ENCODE peak calls at places on chromosomes 16 and 17, in five cellular contexts. Q, G, O, L and E are unnamed samples. For H3K4me1, the result is how much of the 10 kb centered on the place peaks cover.

GRCh38 chr17:43880420-43880991 is 26.8 kb downstream of the MPP2 start:
- DNase-seq in Q (no peak), G (peak), O (no peak), L (peak), E (peak)

GRCh38 chr17:61635913-61636432 is 45.0 kb upstream of the NACA2 start:
- DNase-seq in Q (peak), G (peak), O (no peak), L (peak), E (peak)

GRCh38 chr16:20868890-20869289 is 31.3 kb downstream of the DCUN1D3 start:
- DNase-seq in Q (no peak), G (peak), O (peak), L (peak), E (no peak)

GRCh38 chr16:85632709-85633437 is 19.8 kb downstream of the GSE1 start:
- DNase-seq in Q (no peak), G (no peak), O (no peak), L (no peak), E (no peak)

GRCh38 chr16:86343733-86344585 is 166.4 kb upstream of the FOXF1 start:
- DNase-seq in Q (no peak), G (no peak), O (no peak), L (no peak), E (no peak)

GRCh38 chr17:282000-282911 is 70.4 kb downstream of the RPH3AL start:
- DNase-seq in Q (no peak), G (no peak), O (no peak), L (no peak), E (no peak)

GRCh38 chr16:27237229-27238015 is 31.1 kb downstream of the NSMCE1 start:
- DNase-seq in Q (peak), G (peak), O (no peak), L (peak), E (no peak)

GRCh38 chr16:68972720-68973119 is 129.4 kb downstream of the TANGO6 start:
- DNase-seq in Q (no peak), G (peak), O (peak), L (no peak), E (no peak)

GRCh38 chr17:73667184-73667959 is 23.1 kb upstream of the SDK2 start:
- DNase-seq in Q (no peak), G (no peak), O (no peak), L (no peak), E (no peak)

GRCh38 chr17:47076171-47076570 is 97.1 kb upstream of the RPRML start:
- DNase-seq in Q (no peak), G (no peak), O (no peak), L (no peak), E (no peak)

GRCh38 chr16:84593825-84594724 is 23.8 kb downstream of the COTL1 start:
- DNase-seq in Q (peak), G (no peak), O (no peak), L (peak), E (peak)

GRCh38 chr16:59690216-59690615 is 956.1 kb upstream of the GOT2 start:
- DNase-seq in Q (no peak), G (no peak), O (no peak), L (no peak), E (no peak)

GRCh38 chr17:7220593-7221280 is 999 bp downstream of the ACADVL start:
- DNase-seq in Q (peak), G (peak), O (no peak), L (peak), E (peak)

GRCh38 chr17:32483451-32484019 is 3.3 kb upstream of the CDK5R1 start:
- DNase-seq in Q (no peak), G (peak), O (peak), L (peak), E (no peak)

GRCh38 chr17:51365090-51365489 is 104.7 kb downstream of the UTP18 start:
- DNase-seq in Q (no peak), G (no peak), O (no peak), L (no peak), E (peak)

GRCh38 chr17:74446551-74447500 is 14.9 kb downstream of the GPRC5C start:
- DNase-seq in Q (no peak), G (no peak), O (peak), L (peak), E (no peak)

GRCh38 chr16:9666834-9667480 is 515.3 kb downstream of the GRIN2A start:
- DNase-seq in Q (no peak), G (no peak), O (no peak), L (no peak), E (no peak)

GRCh38 chr17:75570034-75570676 is 17.4 kb upstream of the MYO15B start:
- DNase-seq in Q (no peak), G (no peak), O (no peak), L (no peak), E (no peak)

GRCh38 chr17:40452074-40452787 is 9.0 kb downstream of the IGFBP4 start:
- DNase-seq in Q (no peak), G (no peak), O (peak), L (no peak), E (no peak)

GRCh38 chr16:54651851-54652770 is 278.6 kb upstream of the IRX5 start:
- DNase-seq in Q (no peak), G (peak), O (no peak), L (no peak), E (no peak)

GRCh38 chr17:81578038-81578441 is 25.9 kb upstream of the FAAP100 start:
- DNase-seq in Q (no peak), G (no peak), O (no peak), L (no peak), E (no peak)

GRCh38 chr17:80485846-80486245 is 9.4 kb upstream of the NPTX1 start:
- DNase-seq in Q (no peak), G (no peak), O (no peak), L (no peak), E (no peak)

GRCh38 chr17:45145035-45145389 is 3.3 kb upstream of the HEXIM1 start:
- DNase-seq in Q (no peak), G (no peak), O (no peak), L (no peak), E (no peak)

GRCh38 chr17:16853661-16854320 is 118.1 kb downstream of the TNFRSF13B start:
- DNase-seq in Q (no peak), G (no peak), O (no peak), L (no peak), E (no peak)

GRCh38 chr17:41652461-41652960 is 28.1 kb upstream of the KRT17 start:
- DNase-seq in Q (no peak), G (no peak), O (no peak), L (no peak), E (no peak)

GRCh38 chr17:78294776-78295175 is 63.3 kb downstream of the TMEM235 start:
- DNase-seq in Q (no peak), G (no peak), O (no peak), L (no peak), E (no peak)

GRCh38 chr17:74280093-74280513 is 6.1 kb downstream of the DNAI2 start:
- DNase-seq in Q (peak), G (no peak), O (no peak), L (no peak), E (peak)

GRCh38 chr17:10557422-10557821 is 8.0 kb upstream of the MYH2 start:
- DNase-seq in Q (no peak), G (no peak), O (peak), L (no peak), E (no peak)

GRCh38 chr17:79831367-79832210 is 7.7 kb downstream of the CBX4 start:
- DNase-seq in Q (no peak), G (peak), O (peak), L (peak), E (no peak)

GRCh38 chr16:84795338-84796053 is 24.3 kb upstream of the CRISPLD2 start:
- DNase-seq in Q (no peak), G (no peak), O (peak), L (peak), E (no peak)

DNA sequence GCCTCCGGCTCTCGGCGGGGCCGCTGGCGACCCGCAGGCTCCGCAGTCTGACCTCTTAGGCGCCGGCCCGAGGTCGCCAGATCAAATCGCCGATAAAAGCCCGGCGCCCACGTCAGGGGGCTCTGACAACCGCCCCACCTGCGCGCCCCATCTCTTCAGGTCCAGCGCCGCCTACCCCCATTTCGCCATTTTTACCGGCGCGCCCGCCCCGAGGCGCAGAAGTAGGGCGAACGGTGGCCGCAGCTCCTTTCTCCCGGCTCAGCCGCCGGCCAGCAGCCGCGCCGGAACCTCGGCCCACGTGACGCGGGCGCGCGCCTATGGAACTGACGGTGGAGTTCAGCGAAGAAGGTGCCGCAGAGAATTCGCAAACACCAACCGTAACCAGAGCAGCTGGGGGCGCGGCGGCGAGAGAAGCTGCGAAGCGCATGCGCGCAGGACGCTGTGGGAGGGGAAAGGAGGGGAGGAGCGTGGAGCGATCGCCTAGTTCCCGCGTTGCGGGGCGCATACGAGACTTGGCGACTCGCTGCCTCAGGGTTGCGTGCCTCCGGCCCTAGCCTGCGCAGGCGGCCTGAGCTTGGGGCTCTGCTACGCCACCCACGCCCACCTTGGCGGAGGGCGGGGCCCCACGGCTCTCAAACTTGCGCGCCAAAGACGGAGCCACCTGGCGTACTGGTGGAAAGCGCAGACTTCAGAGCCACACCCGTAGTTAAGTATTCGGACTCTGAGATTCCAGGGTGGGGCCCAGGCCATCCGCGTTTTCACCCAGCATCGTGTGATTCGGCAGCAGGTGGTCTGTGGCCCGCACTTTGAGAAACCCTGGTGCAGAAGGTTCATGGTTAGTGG is at the start of gene TRIM37:
- DNase-seq in Q (peak), G (peak), O (peak), L (peak), E (peak)
- H3K4me3 ChIP-seq in Q (peak), G (peak), O (peak), L (peak), E (peak)

DNA sequence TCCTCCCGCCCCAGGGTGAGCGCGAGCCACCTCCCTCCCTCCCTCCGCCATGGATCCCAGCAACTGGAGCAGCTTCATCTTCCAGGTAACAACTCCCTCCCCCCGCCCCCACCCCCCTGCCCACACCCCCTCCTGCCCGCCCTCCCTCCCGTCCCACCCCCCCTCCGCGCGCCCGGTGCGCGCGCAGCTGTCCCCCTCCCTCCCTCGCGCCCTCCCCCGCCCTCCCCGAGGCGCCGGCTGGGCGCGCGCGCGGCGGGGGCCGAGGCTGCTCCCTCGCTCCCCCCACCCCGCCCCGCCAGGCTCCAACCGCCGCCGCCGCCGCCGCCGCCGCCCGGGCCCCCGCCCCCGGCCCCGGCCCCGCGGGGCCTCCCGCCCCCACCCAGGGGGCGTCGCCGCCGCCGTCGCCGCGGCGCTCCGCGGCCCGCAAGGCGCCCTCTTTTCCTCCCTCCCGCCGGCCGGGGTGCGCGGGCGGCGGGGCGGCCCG is at the start of gene MAZ:
- DNase-seq in Q (no peak), G (no peak), O (no peak), L (no peak), E (peak)
- H3K4me1 ChIP-seq in Q (under half), G (under half), O (half or more), L (under half), E (under half)

GRCh38 chr17:18005496-18005895 is 32.8 kb downstream of the DRC3 start:
- DNase-seq in Q (no peak), G (no peak), O (no peak), L (no peak), E (no peak)

GRCh38 chr17:18009609-18010420 is 29.2 kb downstream of the ATPAF2 start:
- DNase-seq in Q (no peak), G (no peak), O (peak), L (no peak), E (no peak)

GRCh38 chr17:18006495-18007239 is 32.3 kb downstream of the ATPAF2 start:
- DNase-seq in Q (no peak), G (peak), O (no peak), L (no peak), E (no peak)

GRCh38 chr17:18011286-18011685 is 27.7 kb downstream of the ATPAF2 start:
- DNase-seq in Q (no peak), G (no peak), O (no peak), L (no peak), E (no peak)

GRCh38 chr17:18008496-18009268 is 30.3 kb downstream of the ATPAF2 start:
- DNase-seq in Q (no peak), G (no peak), O (no peak), L (no peak), E (no peak)
- H3K4me3 ChIP-seq in Q (no peak), G (no peak), O (no peak), L (no peak), E (no peak)

GRCh38 chr17:57106836-57107497 is 21.9 kb downstream of the AKAP1 start:
- DNase-seq in Q (no peak), G (no peak), O (no peak), L (no peak), E (no peak)
- H3K4me1 ChIP-seq in Q (under half), G (under half), O (half or more), L (half or more), E (under half)

DNA sequence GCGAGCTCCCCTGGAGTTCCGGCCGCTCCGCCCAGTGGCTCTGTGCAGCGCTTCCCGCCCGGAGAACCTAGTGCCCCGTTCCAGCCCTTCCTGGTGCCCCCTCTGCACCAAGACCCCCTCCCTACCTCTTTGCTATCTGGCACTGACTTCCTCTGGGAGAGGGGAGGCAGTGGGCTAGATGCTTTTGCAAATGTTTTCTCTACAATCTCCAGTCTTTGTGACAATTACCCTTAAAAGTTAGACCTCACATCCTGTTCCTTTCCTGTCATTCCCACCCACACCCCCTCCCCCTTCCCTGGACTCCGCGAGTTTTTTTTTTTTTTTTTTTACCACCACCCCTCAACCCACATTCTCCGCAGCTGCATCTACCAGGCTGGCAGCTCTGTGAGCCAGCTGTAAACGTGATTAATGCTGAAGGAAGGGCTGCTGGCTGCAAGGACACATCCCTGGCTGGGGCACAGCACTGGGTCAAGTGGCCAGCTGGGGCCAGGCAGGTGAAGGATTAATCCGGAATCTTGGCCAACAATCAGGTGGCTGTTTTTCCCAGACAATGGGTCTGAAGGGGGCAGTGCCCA is 101.5 kb downstream of the MGAT5B start:
- DNase-seq in Q (peak), G (peak), O (no peak), L (no peak), E (no peak)
- H3K4me3 ChIP-seq in Q (peak), G (peak), O (peak), L (peak), E (peak)

DNA sequence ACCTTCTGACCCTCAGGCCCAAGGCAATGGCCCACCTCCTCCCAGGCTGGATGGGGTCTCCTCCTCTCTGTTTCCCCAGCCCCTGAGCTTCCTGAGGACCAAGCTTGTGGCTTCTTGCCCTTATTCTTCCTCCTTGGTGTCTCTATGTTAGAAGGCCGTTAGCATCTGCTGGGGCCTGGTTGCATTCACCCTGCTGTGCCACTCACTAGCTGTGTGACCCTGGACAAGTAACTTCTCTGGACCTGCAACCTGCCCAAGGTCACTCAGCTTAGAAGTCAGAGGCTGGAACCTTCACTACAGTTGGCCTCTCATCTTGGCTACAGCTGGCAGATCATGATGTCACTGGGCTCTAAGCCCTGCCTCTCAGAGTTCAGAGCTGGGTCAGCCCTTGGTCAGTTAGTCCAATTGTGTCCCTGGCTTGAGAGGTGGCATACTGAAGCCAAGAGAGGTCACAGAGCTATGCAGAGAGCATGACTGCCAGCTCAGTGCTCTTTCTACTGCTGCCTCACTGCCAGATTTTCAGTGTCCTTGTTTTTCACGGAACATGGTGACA is 3.0 kb downstream of the MT2A start:
- DNase-seq in Q (no peak), G (no peak), O (peak), L (peak), E (no peak)
- H3K4me1 ChIP-seq in Q (under half), G (under half), O (half or more), L (under half), E (under half)